ENCODE peak calls at places on chromosomes 7 and 10, in nine cellular contexts. V, Z, N, H, E, K, C, J and Q are unnamed samples.

GRCh38 chr10:22719406-22720042 is 5.1 kb upstream of the PIP4K2A start:
- DNase-seq in V (no peak), Z (no peak), N (no peak), H (peak; percentile 59), E (no peak), K (no peak), C (no peak), J (no peak), Q (no peak)

GRCh38 chr7:43234073-43234472 is 121.6 kb downstream of the HECW1 start:
- DNase-seq in V (no peak), Z (no peak), N (no peak), H (no peak), E (no peak), K (no peak), C (no peak), J (no peak), Q (no peak)

GRCh38 chr7:152081088-152081487 is 55.6 kb downstream of the GALNT11 start:
- DNase-seq in V (no peak), Z (no peak), N (no peak), H (peak; percentile 25), E (no peak), K (no peak), C (no peak), J (no peak), Q (no peak)

GRCh38 chr7:140146574-140146973 is 30.2 kb downstream of the KDM7A start:
- DNase-seq in V (no peak), Z (no peak), N (no peak), H (peak; percentile 52), E (no peak), K (no peak), C (no peak), J (no peak), Q (no peak)

GRCh38 chr10:132904169-132904813 is 38.1 kb downstream of the CFAP46 start:
- DNase-seq in V (no peak), Z (peak; percentile 70), N (peak; percentile 68), H (peak; percentile 55), E (peak; percentile 62), K (no peak), C (peak; percentile 70), J (no peak), Q (peak; percentile 55)

GRCh38 chr10:69344591-69345244 is 66.4 kb downstream of the HK1 start:
- DNase-seq in V (no peak), Z (no peak), N (no peak), H (no peak), E (no peak), K (no peak), C (peak; percentile 49), J (no peak), Q (no peak)

GRCh38 chr10:131691481-131692090 is 209.2 kb upstream of the PPP2R2D start:
- DNase-seq in V (no peak), Z (no peak), N (no peak), H (no peak), E (no peak), K (no peak), C (no peak), J (no peak), Q (no peak)

GRCh38 chr7:29955075-29955792 is 34.4 kb downstream of the SCRN1 start:
- DNase-seq in V (no peak), Z (no peak), N (no peak), H (no peak), E (no peak), K (no peak), C (no peak), J (no peak), Q (no peak)